ENCODE peak calls at places on chromosomes 2 and 18, in eight cellular contexts. I, D, Y, Q, N, F, W and X are unnamed samples. For H3K36me3, the result is how much of the 10 kb centered on the place peaks cover.

GRCh38 chr18:40357536-40357935 is 1597.5 kb upstream of the PIK3C3 start:
- DNase-seq in W (no peak), I (no peak), F (no peak), Y (no peak), D (no peak), Q (no peak), N (peak), X (no peak)

GRCh38 chr2:200102971-200103370 is 147.6 kb downstream of the MAIP1 start:
- DNase-seq in Y (no peak), W (no peak), N (no peak), D (no peak), F (no peak), I (no peak), Q (no peak), X (no peak)

GRCh38 chr18:63887424-63887823 is at the start of gene SERPINB2:
- DNase-seq in D (no peak), I (no peak), Q (no peak), W (no peak), F (no peak), N (peak), Y (no peak), X (no peak)

GRCh38 chr18:68438983-68439382 is 275.9 kb downstream of the TMX3 start:
- DNase-seq in Q (no peak), I (no peak), Y (no peak), D (no peak), W (peak), N (peak), F (no peak), X (no peak)

GRCh38 chr2:152466925-152467676 is 132.1 kb downstream of the FMNL2 start:
- DNase-seq in N (peak), Q (peak), I (no peak), W (peak), F (no peak), D (no peak), Y (no peak), X (peak)

GRCh38 chr2:169038338-169038757 is 7.2 kb upstream of the ABCB11 start:
- DNase-seq in Q (no peak), F (no peak), I (no peak), W (peak), D (no peak), Y (no peak), N (peak), X (no peak)

GRCh38 chr2:24652265-24653232 is 140.6 kb downstream of the PTRHD1 start:
- DNase-seq in I (no peak), Q (no peak), N (peak), F (no peak), D (no peak), Y (no peak), W (no peak), X (no peak)

GRCh38 chr2:67256892-67257291 is 140.2 kb upstream of the ETAA1 start:
- DNase-seq in D (no peak), F (no peak), N (peak), I (no peak), W (no peak), Q (no peak), Y (no peak), X (no peak)

GRCh38 chr2:24225883-24226282 is 51.0 kb downstream of the FAM228A start:
- DNase-seq in W (no peak), Q (no peak), D (no peak), I (no peak), N (no peak), F (no peak), Y (no peak), X (no peak)

GRCh38 chr18:7202119-7202680 is 28.7 kb upstream of the LRRC30 start:
- DNase-seq in Y (no peak), Q (no peak), F (no peak), D (no peak), N (no peak), I (no peak), W (no peak), X (no peak)

GRCh38 chr2:86225581-86225980 is 26.3 kb downstream of the MRPL35 start:
- DNase-seq in N (no peak), F (peak), W (peak), I (no peak), Y (no peak), D (no peak), Q (peak), X (peak)

GRCh38 chr2:7379799-7380198 is 462.6 kb downstream of the RNF144A start:
- DNase-seq in W (no peak), I (no peak), F (no peak), Y (no peak), N (no peak), D (no peak), Q (no peak), X (no peak)

GRCh38 chr2:6372317-6372903 is 493.3 kb downstream of the CMPK2 start:
- DNase-seq in N (peak), I (no peak), F (no peak), Y (no peak), W (no peak), Q (peak), D (peak), X (no peak)

GRCh38 chr18:23712445-23712844 is 23.2 kb downstream of the LAMA3 start:
- DNase-seq in I (no peak), Q (no peak), N (no peak), D (no peak), W (no peak), F (no peak), Y (no peak), X (no peak)

GRCh38 chr2:216478151-216478550 is 20.5 kb upstream of the RPL37A start:
- DNase-seq in Q (no peak), D (no peak), Y (no peak), F (no peak), W (peak), I (no peak), N (peak), X (no peak)

GRCh38 chr18:48902023-48902855 is 48.5 kb downstream of the SMAD7 start:
- DNase-seq in F (peak), I (no peak), D (peak), Q (peak), N (peak), W (peak), Y (peak), X (peak)

GRCh38 chr18:23067236-23067635 is 68.0 kb upstream of the CABLES1 start:
- DNase-seq in N (peak), W (no peak), Q (no peak), I (no peak), F (no peak), Y (no peak), D (no peak), X (no peak)

GRCh38 chr2:17538844-17539554 is 1.5 kb upstream of the VSNL1 start:
- DNase-seq in F (peak), Y (peak), Q (peak), D (peak), I (no peak), N (peak), W (peak), X (no peak)

GRCh38 chr18:23129355-23130002 is 5.8 kb upstream of the CABLES1 start:
- DNase-seq in Y (no peak), F (no peak), N (no peak), Q (no peak), I (no peak), W (no peak), D (no peak), X (no peak)

GRCh38 chr2:29532451-29532850 is 388.9 kb downstream of the ALK start:
- DNase-seq in I (no peak), F (no peak), W (peak), D (no peak), Y (no peak), Q (no peak), N (no peak), X (no peak)

GRCh38 chr2:120686511-120687168 is 49.0 kb upstream of the GLI2 start:
- DNase-seq in F (no peak), Y (no peak), D (no peak), I (peak), W (no peak), N (no peak), Q (no peak), X (no peak)

GRCh38 chr2:139721454-139721995 is 941.3 kb upstream of the NXPH2 start:
- DNase-seq in Y (no peak), F (no peak), Q (no peak), I (no peak), D (no peak), W (no peak), N (no peak), X (no peak)

GRCh38 chr2:57882895-57883515 is 163.6 kb upstream of the VRK2 start:
- DNase-seq in F (no peak), Q (no peak), N (no peak), D (no peak), W (peak), I (no peak), Y (no peak), X (no peak)

GRCh38 chr2:99101697-99102096 is 39.8 kb upstream of the C2orf15 start:
- DNase-seq in F (no peak), N (peak), Y (no peak), W (peak), Q (no peak), D (no peak), I (no peak), X (no peak)

GRCh38 chr2:55010149-55010591 is 40.1 kb downstream of the RTN4 start:
- DNase-seq in I (peak), D (peak), Y (peak), W (peak), N (peak), Q (peak), F (peak), X (no peak)

GRCh38 chr2:69581774-69582581 is 61.6 kb downstream of the AAK1 start:
- DNase-seq in D (no peak), Y (peak), Q (no peak), N (peak), I (no peak), F (no peak), W (peak), X (no peak)

GRCh38 chr2:182372661-182373060 is 54.2 kb downstream of the PDE1A start:
- DNase-seq in N (peak), Q (peak), F (no peak), Y (no peak), I (no peak), W (peak), D (peak), X (peak)

GRCh38 chr2:153474407-153474806 is 4.2 kb downstream of the RPRM start:
- DNase-seq in W (no peak), Q (no peak), I (no peak), F (no peak), N (no peak), Y (no peak), D (no peak), X (no peak)

GRCh38 chr2:236577481-236578410 is 8.1 kb downstream of the ACKR3 start:
- DNase-seq in Y (no peak), D (no peak), W (no peak), N (no peak), Q (no peak), I (no peak), F (no peak), X (no peak)

GRCh38 chr2:104758199-104758620 is 95.7 kb upstream of the POU3F3 start:
- DNase-seq in I (no peak), Q (no peak), Y (no peak), F (no peak), N (peak), W (no peak), D (peak), X (no peak)

GRCh38 chr2:108612153-108612513 is 77.9 kb downstream of the LIMS1 start:
- DNase-seq in Q (peak), I (peak), N (no peak), Y (peak), F (no peak), W (peak), D (no peak), X (no peak)

GRCh38 chr2:19038096-19039015 is 320.1 kb downstream of the OSR1 start:
- DNase-seq in D (no peak), Y (no peak), W (peak), N (peak), I (no peak), F (no peak), Q (no peak), X (no peak)

GRCh38 chr2:71748227-71748626 is 294.9 kb downstream of the DYSF start:
- DNase-seq in D (no peak), W (peak), F (no peak), Q (no peak), Y (no peak), N (peak), I (no peak), X (no peak)

GRCh38 chr2:48316753-48317750 is 212.9 kb upstream of the STON1 start:
- DNase-seq in Y (no peak), W (no peak), D (no peak), Q (no peak), N (peak), I (no peak), F (no peak), X (no peak)

GRCh38 chr2:119736021-119736420 is 23.7 kb upstream of the PTPN4 start:
- DNase-seq in F (no peak), D (no peak), Q (no peak), W (no peak), Y (no peak), N (no peak), I (no peak), X (no peak)

GRCh38 chr2:239700946-239701345 is 300.1 kb upstream of the HDAC4 start:
- DNase-seq in F (no peak), D (no peak), I (no peak), Y (no peak), N (no peak), Q (no peak), W (no peak), X (no peak)

GRCh38 chr2:226800941-226801784 is 1.5 kb upstream of the IRS1 start:
- DNase-seq in F (peak), Y (peak), N (peak), I (peak), W (peak), Q (peak), D (peak), X (peak)

DNA sequence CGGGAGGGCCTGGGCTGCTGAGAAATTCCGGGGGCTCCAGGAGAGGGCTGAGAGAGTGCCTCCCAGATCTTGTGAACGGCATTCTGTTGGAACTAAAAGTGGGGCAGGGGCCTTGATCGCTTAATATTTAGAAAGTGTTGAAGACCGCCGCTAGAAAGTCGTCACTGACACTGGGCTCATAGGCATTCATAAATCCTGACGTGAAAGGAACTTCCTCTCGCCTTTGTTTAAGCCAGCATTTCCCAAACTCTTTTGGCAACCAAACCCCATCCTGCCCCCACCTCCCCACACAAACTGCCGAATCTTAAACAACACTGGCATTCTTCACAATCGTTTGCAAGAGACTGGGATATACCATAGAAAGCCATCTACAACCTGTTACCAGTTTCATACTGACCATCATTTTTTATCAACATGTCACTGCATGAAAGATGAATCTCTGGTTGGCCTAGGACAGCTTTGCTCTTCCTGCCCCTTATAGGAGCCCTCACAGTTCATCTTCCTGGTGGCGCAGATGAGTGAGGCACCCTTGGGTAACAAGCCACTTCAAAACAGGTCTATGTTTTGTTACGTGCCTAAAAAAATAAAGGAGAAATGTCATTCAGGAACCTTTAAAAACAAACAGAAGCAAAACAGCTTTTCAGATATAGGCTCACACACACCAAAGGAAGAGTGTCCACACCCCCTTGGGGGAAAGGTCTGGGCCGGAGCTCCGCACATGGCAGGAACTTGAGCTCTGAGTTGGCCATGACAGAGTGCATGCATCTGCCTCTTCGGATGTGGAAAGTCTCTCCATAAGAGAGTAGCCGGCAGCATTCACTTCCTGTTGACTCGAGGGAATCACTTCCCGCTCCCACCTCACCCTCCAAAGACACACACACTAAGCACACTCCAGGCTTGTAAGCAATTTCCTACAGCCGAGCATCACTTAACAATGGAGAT is 13.0 kb downstream of the MTERF4 start:
- DNase-seq in D (no peak), W (no peak), N (no peak), I (no peak), Y (no peak), F (no peak), Q (no peak), X (no peak)
- H3K36me3 ChIP-seq in D (under half), W (half or more), N (half or more), I (half or more), Y (half or more), F (under half), Q (under half), X (half or more)

DNA sequence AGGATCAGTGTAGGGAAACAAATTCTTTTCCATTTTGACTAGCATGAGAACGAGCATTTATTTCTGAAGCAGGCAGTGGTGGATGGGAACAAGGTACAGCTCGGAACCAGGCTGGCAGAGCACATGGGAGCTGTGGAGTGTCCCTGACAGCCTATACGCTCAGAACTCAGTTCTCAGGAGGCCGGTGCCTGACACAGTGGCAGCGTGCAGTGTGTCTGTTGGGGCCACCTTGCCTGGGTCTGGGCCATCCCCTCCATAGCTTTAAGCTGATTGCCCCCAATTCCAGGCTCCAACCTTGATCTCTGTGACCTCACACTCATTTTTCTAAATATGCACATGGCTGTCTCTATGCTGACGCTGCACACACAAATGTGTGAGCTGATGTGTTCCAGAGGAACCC is 54.5 kb upstream of the ATG16L1 start:
- DNase-seq in D (no peak), F (no peak), I (no peak), W (no peak), N (no peak), Y (no peak), Q (no peak), X (no peak)
- H3K36me3 ChIP-seq in D (under half), F (under half), I (half or more), W (under half), N (under half), Y (half or more), Q (under half), X (under half)

DNA sequence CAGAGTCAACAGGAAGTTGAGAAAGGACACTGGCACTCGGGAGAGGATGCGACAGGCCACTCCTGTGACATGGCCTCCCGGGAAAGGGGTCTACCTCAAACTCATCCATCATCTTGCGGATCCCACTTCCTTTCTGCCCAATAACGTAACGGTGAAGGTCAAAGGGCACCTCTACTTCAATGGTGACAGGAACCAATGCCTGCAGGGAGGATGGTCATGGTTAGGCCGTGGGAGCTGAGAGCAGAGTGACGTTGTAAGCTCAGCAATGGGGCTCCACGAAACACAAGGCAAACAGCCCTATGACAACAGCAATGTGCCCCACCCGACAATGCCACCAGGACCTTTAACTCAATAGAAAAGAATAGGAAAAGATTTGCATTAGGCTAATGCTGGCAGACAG is 46.9 kb downstream of the ANO7 start:
- DNase-seq in N (no peak), Q (no peak), D (no peak), F (no peak), Y (no peak), W (no peak), I (no peak), X (no peak)
- H3K36me3 ChIP-seq in N (half or more), Q (under half), D (under half), F (under half), Y (half or more), W (half or more), I (half or more), X (half or more)

DNA sequence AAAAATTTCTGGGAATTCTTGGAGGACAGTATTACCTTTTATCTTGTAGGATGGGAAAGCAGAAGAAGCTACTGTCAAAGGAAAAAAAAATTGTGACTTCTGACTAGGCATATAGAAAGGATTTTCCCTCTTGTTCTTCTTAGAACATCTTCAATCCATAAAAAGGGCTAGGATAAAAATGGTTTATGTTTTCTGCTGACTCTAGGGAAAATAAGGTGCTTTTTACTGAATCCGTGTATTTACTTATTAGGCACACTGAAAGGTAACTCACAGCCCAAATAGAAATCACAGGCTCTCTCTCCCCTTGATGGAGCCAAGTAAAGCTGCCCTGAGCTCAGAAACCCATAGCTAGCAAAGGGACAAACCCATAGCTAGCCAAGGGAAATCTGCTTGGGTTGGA is 74.7 kb downstream of the EPAS1 start:
- DNase-seq in Q (no peak), N (no peak), D (no peak), W (no peak), F (no peak), I (no peak), Y (no peak), X (no peak)
- H3K36me3 ChIP-seq in Q (under half), N (under half), D (under half), W (under half), F (under half), I (under half), Y (half or more), X (half or more)

GRCh38 chr2:201138401-201138970 is 22.5 kb downstream of the CFLAR start:
- DNase-seq in N (no peak), Q (no peak), D (no peak), F (no peak), W (no peak), Y (no peak), I (no peak), X (no peak)
- H3K36me3 ChIP-seq in N (half or more), Q (under half), D (under half), F (under half), W (under half), Y (half or more), I (half or more), X (half or more)

DNA sequence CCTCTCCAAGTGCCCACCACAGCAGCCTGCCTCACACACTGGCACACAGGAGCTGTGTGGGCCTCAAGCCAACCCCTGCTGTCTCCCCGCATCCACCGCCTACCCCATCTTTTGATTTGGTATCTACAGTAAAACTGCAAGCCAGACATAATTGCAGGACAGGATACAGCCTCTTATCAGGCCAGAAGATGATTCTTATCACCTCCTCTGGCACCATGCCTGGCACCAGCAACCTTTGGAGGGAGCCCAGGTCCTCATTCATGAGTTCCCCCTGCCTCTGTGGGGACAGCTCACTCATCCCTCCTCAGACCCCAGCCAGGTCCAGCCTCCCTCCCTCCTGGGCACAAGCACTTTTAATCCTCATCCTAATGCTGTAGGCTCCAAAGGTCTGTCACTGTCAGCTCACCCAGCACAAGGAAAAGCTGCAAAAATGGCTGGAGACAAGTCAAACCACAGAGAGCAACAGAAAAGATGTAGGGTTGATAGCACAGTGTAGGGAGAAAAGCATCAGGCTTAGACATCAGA is 9.7 kb downstream of the RAB11FIP5 start:
- DNase-seq in Q (no peak), W (no peak), Y (no peak), F (peak), D (no peak), I (no peak), N (no peak), X (no peak)
- H3K36me3 ChIP-seq in Q (under half), W (under half), Y (under half), F (under half), D (under half), I (under half), N (under half), X (under half)

GRCh38 chr2:179987916-179988315 is 19.2 kb downstream of the CWC22 start:
- DNase-seq in W (no peak), N (no peak), I (no peak), D (no peak), Q (no peak), Y (no peak), F (no peak), X (no peak)
- H3K36me3 ChIP-seq in W (under half), N (under half), I (under half), D (under half), Q (under half), Y (half or more), F (under half), X (under half)